ENCODE peak calls at places on chromosomes 12 and 14, in ten cellular contexts. S is activated CD4-positive, alpha-beta T cell treated with anti-CD3 and anti-CD28 coated beads, Interleukin-2, amount 10 ng/mL, durations not matched to agents 24 days and 14 days; X is GM13977; M is pons; B is pulmonary artery endothelial cell; K is NCI-H1092; I is progenitor cell of endocrine pancreas; Z is SK-MEL-5; T is mucosa of descending colon; F is NCI-H460. L is an unnamed sample.
A peak's percentile ranks its signal among the peaks of the same experiment; 100 is the strongest.

GRCh38 chr14:104697892-104698583 is 8.6 kb downstream of the INF2 start:
- DNase-seq in M (no peak), X (no peak), K (no peak), Z (no peak), F (no peak), S (no peak), B (no peak), I (no peak), T (no peak), L (no peak)

GRCh38 chr12:44029194-44029593 is 193.3 kb downstream of the TMEM117 start:
- DNase-seq in F (no peak), K (no peak), X (no peak), Z (no peak), I (no peak), T (no peak), M (no peak), S (no peak), B (no peak), L (no peak)

GRCh38 chr12:131850856-131851559 is 22.8 kb downstream of the MMP17 start:
- DNase-seq in M (no peak), Z (no peak), S (no peak), K (peak; percentile 31), I (no peak), F (peak; percentile 72), X (no peak), T (no peak), B (no peak), L (peak; percentile 41)

GRCh38 chr14:100155881-100156645 is 3.4 kb downstream of the DEGS2 start:
- DNase-seq in K (no peak), T (peak; percentile 86), S (no peak), X (no peak), B (no peak), F (no peak), Z (no peak), I (no peak), M (no peak), L (no peak)

GRCh38 chr14:99807413-99808132 is 14.4 kb downstream of the EML1 start:
- DNase-seq in Z (no peak), S (no peak), B (no peak), T (no peak), F (no peak), I (no peak), M (no peak), K (no peak), X (no peak), L (no peak)

GRCh38 chr12:60494249-60494648 is 898.4 kb downstream of the SLC16A7 start:
- DNase-seq in K (no peak), M (peak; percentile 40), S (no peak), I (no peak), T (no peak), F (peak; percentile 46), Z (peak; percentile 63), B (no peak), X (peak; percentile 2), L (peak; percentile 22)

GRCh38 chr12:70788774-70789173 is 131.8 kb downstream of the PTPRR start:
- DNase-seq in K (no peak), F (no peak), B (no peak), Z (no peak), M (no peak), I (no peak), S (no peak), T (no peak), X (no peak), L (no peak)

GRCh38 chr14:24798911-24799310 is 164.9 kb upstream of the GZMB start:
- DNase-seq in K (no peak), S (no peak), F (no peak), Z (no peak), B (no peak), M (no peak), X (no peak), I (no peak), T (no peak), L (no peak)

GRCh38 chr14:31582286-31582691 is 21.1 kb downstream of the NUBPL start:
- DNase-seq in X (no peak), T (no peak), K (no peak), Z (no peak), F (no peak), I (no peak), S (no peak), M (peak; percentile 47), B (no peak), L (no peak)